ENCODE peak calls at places on chromosome 18, in eight cellular contexts. S is activated CD4-positive, alpha-beta memory T cell treated with anti-CD3 and anti-CD28 coated beads for 36 hours; H is AG04449; I is stimulated activated CD8-positive, alpha-beta memory T cell treated with anti-CD3 and anti-CD28 coated beads, Interleukin-12 subunit alpha, Interleukin-12 subunit beta, amount 100 ng/mL, for 4 hours; U is HEK293T; Q is activated effector memory CD4-positive, alpha-beta T cell treated with Interleukin-2 at 50 U/mL for 16 hours; K is left ventricle myocardium inferior; G is RWPE1. D is an unnamed sample.

GRCh38 chr18:72206814-72207213 is 337.3 kb downstream of the CBLN2 start:
- DNase-seq in I (no peak), H (no peak), U (no peak), Q (no peak), K (no peak), G (no peak), S (no peak), D (no peak)

GRCh38 chr18:79496978-79497637 is 101.4 kb downstream of the NFATC1 start:
- DNase-seq in G (no peak), Q (no peak), K (peak; percentile 29), U (no peak), S (no peak), I (no peak), H (no peak), D (no peak)

GRCh38 chr18:74050807-74051206 is 96.8 kb downstream of the FBXO15 start:
- DNase-seq in Q (no peak), I (no peak), G (no peak), K (no peak), U (no peak), S (no peak), H (no peak), D (no peak)

GRCh38 chr18:25825066-25825465 is 265.3 kb downstream of the SS18 start:
- DNase-seq in H (no peak), I (no peak), S (no peak), K (no peak), U (no peak), G (no peak), Q (no peak), D (no peak)

GRCh38 chr18:4068552-4069158 is 386.5 kb downstream of the DLGAP1 start:
- DNase-seq in H (no peak), I (no peak), K (no peak), S (peak; percentile 17), U (peak; percentile 26), G (peak; percentile 33), Q (no peak), D (peak; percentile 54)

GRCh38 chr18:22447770-22448169 is 30.1 kb upstream of the CTAGE1 start:
- DNase-seq in H (no peak), Q (no peak), S (no peak), G (no peak), U (no peak), I (no peak), K (no peak), D (no peak)

GRCh38 chr18:2515408-2515807 is 55.9 kb downstream of the METTL4 start:
- DNase-seq in G (peak; percentile 87), I (no peak), H (peak; percentile 75), K (no peak), U (no peak), Q (no peak), S (no peak), D (peak; percentile 33)

GRCh38 chr18:63518178-63519012 is 23.8 kb upstream of the SERPINB12 start:
- DNase-seq in K (no peak), G (peak; percentile 50), Q (no peak), U (peak; percentile 40), H (peak; percentile 36), S (peak; percentile 62), I (no peak), D (peak; percentile 57)

GRCh38 chr18:7847988-7848387 is 280.9 kb downstream of the PTPRM start:
- DNase-seq in Q (no peak), S (no peak), G (no peak), K (no peak), U (no peak), H (no peak), I (no peak), D (no peak)

GRCh38 chr18:74817576-74817975 is 219.9 kb downstream of the ZNF407 start:
- DNase-seq in K (no peak), I (no peak), G (no peak), H (peak; percentile 17), Q (no peak), S (no peak), U (no peak), D (no peak)

GRCh38 chr18:42706029-42706608 is 409.4 kb downstream of the RIT2 start:
- DNase-seq in S (no peak), U (no peak), Q (no peak), I (no peak), H (no peak), G (no peak), K (no peak), D (no peak)

GRCh38 chr18:39448942-39449341 is 1883.3 kb upstream of the CELF4 start:
- DNase-seq in S (no peak), G (no peak), I (no peak), Q (no peak), K (no peak), H (no peak), U (no peak), D (no peak)

GRCh38 chr18:77709107-77709506 is 459.5 kb downstream of the GALR1 start:
- DNase-seq in H (no peak), Q (no peak), I (no peak), K (no peak), S (no peak), U (no peak), G (no peak), D (no peak)

GRCh38 chr18:52376104-52376503 is 36.1 kb downstream of the DCC start:
- DNase-seq in U (no peak), S (no peak), G (no peak), I (no peak), Q (no peak), H (no peak), K (no peak), D (no peak)

GRCh38 chr18:12630136-12630535 is 27.8 kb downstream of the SPIRE1 start:
- DNase-seq in S (no peak), Q (no peak), G (no peak), H (no peak), U (no peak), K (no peak), I (no peak), D (no peak)

GRCh38 chr18:35088931-35089330 is 47.7 kb downstream of the MAPRE2 start:
- DNase-seq in K (no peak), H (no peak), S (no peak), I (no peak), U (no peak), Q (no peak), G (no peak), D (no peak)

GRCh38 chr18:22098563-22098989 is 70.8 kb upstream of the GATA6 start:
- DNase-seq in I (no peak), U (no peak), G (no peak), K (no peak), H (no peak), S (no peak), Q (no peak), D (no peak)

GRCh38 chr18:7658701-7659100 is 91.6 kb downstream of the PTPRM start:
- DNase-seq in S (no peak), Q (no peak), K (no peak), G (no peak), H (no peak), I (no peak), U (no peak), D (no peak)

GRCh38 chr18:69958422-69958821 is 10.7 kb upstream of the CD226 start:
- DNase-seq in G (no peak), S (peak; percentile 73), U (no peak), K (no peak), H (no peak), I (no peak), Q (no peak), D (no peak)

GRCh38 chr18:37955201-37955600 is 389.6 kb upstream of the CELF4 start:
- DNase-seq in S (no peak), I (no peak), Q (no peak), K (no peak), G (no peak), H (no peak), U (no peak), D (no peak)

GRCh38 chr18:49733321-49733720 is 80.0 kb downstream of the ACAA2 start:
- DNase-seq in G (no peak), S (no peak), K (no peak), Q (no peak), H (no peak), I (no peak), U (no peak), D (no peak)

GRCh38 chr18:37958499-37958898 is 392.9 kb upstream of the CELF4 start:
- DNase-seq in H (no peak), U (no peak), Q (no peak), K (no peak), S (no peak), I (no peak), G (no peak), D (peak; percentile 1)

GRCh38 chr18:67862069-67862468 is 345.5 kb upstream of the DSEL start:
- DNase-seq in S (no peak), Q (no peak), I (no peak), U (no peak), H (no peak), G (no peak), K (no peak), D (no peak)

GRCh38 chr18:49546719-49547273 is 15.1 kb upstream of the LIPG start:
- DNase-seq in Q (no peak), K (no peak), G (no peak), H (no peak), U (no peak), S (no peak), I (no peak), D (no peak)

GRCh38 chr18:50111398-50111797 is 83.5 kb downstream of the MYO5B start:
- DNase-seq in I (no peak), H (no peak), G (no peak), U (no peak), Q (no peak), K (no peak), S (no peak), D (no peak)

GRCh38 chr18:51110073-51110797 is 80.2 kb downstream of the SMAD4 start:
- DNase-seq in H (no peak), S (peak; percentile 79), I (peak; percentile 43), G (peak; percentile 65), U (peak; percentile 77), K (peak; percentile 57), Q (peak; percentile 41), D (no peak)

GRCh38 chr18:69987870-69988269 is 40.2 kb upstream of the CD226 start:
- DNase-seq in H (no peak), G (no peak), K (no peak), S (no peak), U (no peak), Q (no peak), I (no peak), D (no peak)

GRCh38 chr18:78396077-78396476 is 583.5 kb upstream of the SALL3 start:
- DNase-seq in K (no peak), H (no peak), U (no peak), G (no peak), S (no peak), Q (no peak), I (no peak), D (no peak)

GRCh38 chr18:75066936-75067335 is 142.0 kb downstream of the PTGR3 start:
- DNase-seq in U (no peak), K (no peak), G (no peak), Q (no peak), I (no peak), H (no peak), S (no peak), D (no peak)

GRCh38 chr18:75041586-75041985 is 167.4 kb downstream of the PTGR3 start:
- DNase-seq in S (no peak), G (peak; percentile 26), U (peak; percentile 11), K (no peak), H (no peak), I (no peak), Q (no peak), D (no peak)

GRCh38 chr18:51021226-51021965 is 8.6 kb upstream of the SMAD4 start:
- DNase-seq in G (no peak), K (no peak), Q (no peak), U (no peak), I (no peak), H (no peak), S (no peak), D (no peak)

GRCh38 chr18:24227976-24228660 is 89.3 kb downstream of the CABYR start:
- DNase-seq in G (peak; percentile 23), Q (no peak), H (peak; percentile 9), K (no peak), I (no peak), U (no peak), S (no peak), D (peak; percentile 38)

D was measured in SW480.